ENCODE peak calls at places on chromosome 7, in six cellular contexts. N is IMR-90, C is neuronal stem cell, A is H1, S is mesenchymal stem cell, Y is trophoblast cell. B is an unnamed sample.

GRCh38 chr7:81367335-81367801 is 402.5 kb downstream of the HGF start:
- DNase-seq in S (peak; percentile 6), C (no peak), N (peak; percentile 6), Y (no peak), A (no peak), B (no peak)

GRCh38 chr7:34225193-34225592 is 319.9 kb downstream of the BMPER start:
- DNase-seq in Y (no peak), A (no peak), C (no peak), N (no peak), S (no peak), B (peak; percentile 62)

GRCh38 chr7:103121641-103122040 is 27.3 kb downstream of the NAPEPLD start:
- DNase-seq in C (no peak), A (no peak), S (no peak), Y (no peak), N (no peak), B (no peak)

GRCh38 chr7:155187061-155187785 is 110.5 kb upstream of the INSIG1 start:
- DNase-seq in S (no peak), A (no peak), Y (no peak), N (no peak), C (no peak), B (no peak)

GRCh38 chr7:147008530-147008929 is 891.9 kb downstream of the CNTNAP2 start:
- DNase-seq in A (no peak), N (no peak), C (no peak), Y (no peak), S (no peak), B (no peak)

GRCh38 chr7:102284399-102284798 is 2.3 kb upstream of the SH2B2 start:
- DNase-seq in N (no peak), S (no peak), C (no peak), Y (no peak), A (no peak), B (no peak)

GRCh38 chr7:85275204-85275603 is 88.3 kb upstream of the SEMA3D start:
- DNase-seq in N (no peak), Y (no peak), A (peak; percentile 1), C (no peak), S (no peak), B (no peak)

GRCh38 chr7:81812514-81813472 is 42.9 kb upstream of the HGF start:
- DNase-seq in C (no peak), A (no peak), S (no peak), N (no peak), Y (no peak), B (no peak)

GRCh38 chr7:7779888-7780287 is 61.5 kb upstream of the RPA3 start:
- DNase-seq in A (no peak), N (no peak), Y (no peak), C (no peak), S (peak; percentile 41), B (no peak)

GRCh38 chr7:11130012-11130411 is 156.3 kb downstream of the PHF14 start:
- DNase-seq in S (peak; percentile 51), Y (peak; percentile 69), A (no peak), N (peak; percentile 95), C (no peak), B (no peak)

GRCh38 chr7:149884016-149884415 is 10.2 kb downstream of the ATP6V0E2 start:
- DNase-seq in N (no peak), S (no peak), Y (peak; percentile 23), C (no peak), A (no peak), B (peak; percentile 22)

GRCh38 chr7:91194841-91195240 is 69.4 kb upstream of the FZD1 start:
- DNase-seq in N (no peak), Y (no peak), S (no peak), C (peak; percentile 18), A (no peak), B (no peak)

GRCh38 chr7:3897430-3898385 is 596.7 kb downstream of the SDK1 start:
- DNase-seq in N (peak; percentile 62), A (no peak), Y (peak; percentile 39), S (peak; percentile 63), C (no peak), B (no peak)

GRCh38 chr7:120991570-120991969 is 3.1 kb downstream of the CPED1 start:
- DNase-seq in S (peak; percentile 75), N (peak; percentile 90), Y (no peak), C (no peak), A (no peak), B (no peak)

GRCh38 chr7:37149019-37149814 is 299.4 kb downstream of the ELMO1 start:
- DNase-seq in S (no peak), Y (no peak), C (no peak), A (no peak), N (no peak), B (no peak)

GRCh38 chr7:137994091-137994688 is 7.7 kb downstream of the CREB3L2 start:
- DNase-seq in N (no peak), A (no peak), Y (no peak), C (no peak), S (no peak), B (no peak)

GRCh38 chr7:85508642-85509429 is 322.0 kb upstream of the SEMA3D start:
- DNase-seq in N (peak; percentile 95), Y (no peak), A (no peak), S (peak; percentile 92), C (no peak), B (no peak)

GRCh38 chr7:150988230-150989226 is 2.3 kb upstream of the NOS3 start:
- DNase-seq in S (peak; percentile 59), A (no peak), N (no peak), C (peak; percentile 84), Y (no peak), B (peak; percentile 86)

GRCh38 chr7:81460228-81460627 is 309.6 kb downstream of the HGF start:
- DNase-seq in S (no peak), Y (no peak), A (no peak), N (no peak), C (no peak), B (no peak)

GRCh38 chr7:156929789-156930539 is 19.5 kb upstream of the NOM1 start:
- DNase-seq in S (no peak), Y (no peak), N (no peak), C (no peak), A (no peak), B (no peak)

GRCh38 chr7:151742713-151743480 is 134.0 kb downstream of the PRKAG2 start:
- DNase-seq in Y (peak; percentile 43), N (no peak), C (peak; percentile 52), S (no peak), A (peak; percentile 47), B (peak; percentile 54)

GRCh38 chr7:120064565-120064964 is 208.4 kb upstream of the KCND2 start:
- DNase-seq in S (peak; percentile 70), C (no peak), N (peak; percentile 87), Y (no peak), A (no peak), B (no peak)

GRCh38 chr7:88669913-88670312 is 89.6 kb upstream of the ZNF804B start:
- DNase-seq in Y (no peak), N (no peak), C (no peak), A (no peak), S (no peak), B (no peak)

GRCh38 chr7:77800158-77800557 is 1.6 kb downstream of the PHTF2 start:
- DNase-seq in C (no peak), S (peak; percentile 23), N (peak; percentile 57), A (no peak), Y (no peak), B (no peak)

GRCh38 chr7:48390381-48391327 is 219.4 kb downstream of the ABCA13 start:
- DNase-seq in A (no peak), S (peak; percentile 1), N (no peak), Y (no peak), C (no peak), B (no peak)
- H3K14ac ChIP-seq in A (no peak overlapping the region), S (no peak overlapping the region), N (no peak overlapping the region), Y (no peak overlapping the region), C (no peak overlapping the region), B (no peak overlapping the region)

DNA sequence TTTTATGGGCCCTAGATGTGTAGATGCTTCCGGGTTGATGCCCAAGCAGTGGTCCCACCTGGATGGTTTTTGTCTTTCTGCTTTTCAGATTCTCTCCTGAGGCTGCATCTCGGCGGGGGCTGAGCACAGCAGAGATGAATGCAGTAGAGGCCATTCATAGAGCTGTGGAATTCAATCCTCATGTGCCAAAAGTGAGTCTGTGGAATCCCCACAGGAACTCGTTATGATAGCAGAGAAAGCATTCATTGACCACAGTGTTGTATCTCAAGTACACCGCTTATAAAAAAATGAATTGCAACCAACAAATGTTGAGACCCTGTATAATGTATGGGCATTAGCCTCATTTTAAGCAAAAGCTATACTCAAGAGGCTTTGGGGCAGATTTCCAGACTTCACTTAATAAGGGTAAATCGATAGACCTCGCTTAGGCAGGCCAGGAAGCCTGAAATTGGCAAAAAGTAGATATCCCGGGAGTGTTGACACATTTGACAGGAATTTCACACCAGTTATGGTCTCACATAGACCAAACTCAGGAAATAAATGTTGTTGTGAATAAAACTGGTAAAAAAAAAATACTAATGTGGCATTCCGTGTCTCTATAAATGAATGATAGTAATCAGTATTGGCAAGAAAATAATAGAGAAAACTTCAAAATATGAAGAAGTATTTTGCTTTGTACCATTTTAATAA is 132.0 kb downstream of the WNT2 start:
- DNase-seq in N (no peak), C (no peak), A (no peak), Y (no peak), S (no peak), B (no peak)
- H3K14ac ChIP-seq in N (no peak overlapping the region), C (no peak overlapping the region), A (no peak overlapping the region), Y (no peak overlapping the region), S (no peak overlapping the region), B (no peak overlapping the region)

GRCh38 chr7:122485841-122486240 is 181.3 kb upstream of the FEZF1 start:
- DNase-seq in S (peak; percentile 6), C (no peak), Y (peak; percentile 49), A (no peak), N (no peak), B (no peak)
- H3K14ac ChIP-seq in S (no peak overlapping the region), C (no peak overlapping the region), Y (no peak overlapping the region), A (no peak overlapping the region), N (no peak overlapping the region), B (no peak overlapping the region)

GRCh38 chr7:95001258-95001657 is 93.9 kb downstream of the PPP1R9A start:
- DNase-seq in C (no peak), S (no peak), Y (no peak), A (no peak), N (no peak), B (no peak)

GRCh38 chr7:95004618-95005282 is 97.4 kb downstream of the PPP1R9A start:
- DNase-seq in N (no peak), Y (no peak), S (peak; percentile 37), A (no peak), C (no peak), B (no peak)

GRCh38 chr7:95002726-95003125 is 95.3 kb downstream of the PPP1R9A start:
- DNase-seq in C (no peak), A (no peak), N (no peak), S (no peak), Y (no peak), B (no peak)

GRCh38 chr7:95001815-95002561 is 94.6 kb downstream of the PPP1R9A start:
- DNase-seq in A (no peak), N (no peak), Y (no peak), S (no peak), C (no peak), B (no peak)

DNA sequence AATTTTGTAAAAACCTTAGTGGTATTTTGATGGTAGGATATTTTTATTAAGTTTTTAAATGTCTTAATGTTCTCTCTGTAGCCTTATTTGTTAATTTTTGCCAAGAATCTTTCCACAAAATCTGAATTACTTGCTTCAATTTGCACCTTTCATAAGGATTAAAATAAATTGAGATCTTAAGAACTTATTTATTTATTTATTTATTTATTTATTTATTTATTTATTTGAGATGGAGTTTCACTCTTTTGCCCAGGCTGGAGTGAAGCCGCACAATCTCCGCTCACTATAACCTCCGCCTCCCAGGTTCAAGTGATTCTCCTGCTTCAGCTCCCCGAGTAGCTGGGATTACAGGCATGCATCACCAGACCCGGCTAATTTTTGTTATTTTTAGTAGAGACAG is 98.6 kb downstream of the PPP1R9A start:
- DNase-seq in A (no peak), N (no peak), S (no peak), C (no peak), Y (no peak), B (no peak)
- H3K14ac ChIP-seq in A (no peak overlapping the region), N (no peak overlapping the region), S (no peak overlapping the region), C (no peak overlapping the region), Y (no peak overlapping the region), B (no peak overlapping the region)

GRCh38 chr7:118449797-118450196 is 225.3 kb downstream of the ANKRD7 start:
- DNase-seq in N (no peak), Y (no peak), S (no peak), A (no peak), C (no peak), B (no peak)
- H3K14ac ChIP-seq in N (no peak overlapping the region), Y (no peak overlapping the region), S (no peak overlapping the region), A (no peak overlapping the region), C (no peak overlapping the region), B (no peak overlapping the region)

B was measured in H9.